ENCODE peak calls at places on chromosomes 3 and 15, in four cellular contexts. S is transverse colon; A is Jurkat, Clone E6-1; W is pons. Y is an unnamed sample.

GRCh38 chr15:63763476-63764123 is 70.1 kb downstream of the HERC1 start:
- DNase-seq in S (no peak), W (no peak), A (peak; percentile 68), Y (no peak)

GRCh38 chr15:53072077-53072476 is 281.9 kb upstream of the ONECUT1 start:
- DNase-seq in S (peak; percentile 61), W (peak; percentile 9), A (peak; percentile 46), Y (no peak)

GRCh38 chr15:61182955-61183354 is 46.1 kb downstream of the RORA start:
- DNase-seq in S (no peak), W (no peak), A (no peak), Y (no peak)

GRCh38 chr15:88635343-88635742 is 3.5 kb upstream of the ISG20 start:
- DNase-seq in S (peak; percentile 57), W (no peak), A (peak; percentile 86), Y (no peak)

GRCh38 chr3:177294221-177294620 is 96.9 kb upstream of the TBL1XR1 start:
- DNase-seq in W (no peak), A (no peak), S (no peak), Y (no peak)

GRCh38 chr3:123302961-123303360 is 101.2 kb downstream of the SEC22A start:
- DNase-seq in W (no peak), S (no peak), A (no peak), Y (peak; percentile 39)

GRCh38 chr3:33372218-33373081 is 67.8 kb downstream of the UBP1 start:
- DNase-seq in A (peak; percentile 50), W (peak; percentile 77), S (peak; percentile 30), Y (no peak)

GRCh38 chr15:59172289-59172901 is 34.2 kb upstream of the LDHAL6B start:
- DNase-seq in W (no peak), S (no peak), A (no peak), Y (no peak)

GRCh38 chr15:76431936-76432335 is 95.4 kb downstream of the ISL2 start:
- DNase-seq in W (no peak), A (no peak), S (no peak), Y (no peak)

Y was measured in Peyer's patch.